ENCODE peak calls at places on chromosomes 12 and 14, in six cellular contexts. One of them, this sample, is unnamed.

GRCh38 chr12:22527999-22528398 is 16.3 kb downstream of the C2CD5 start:
- DNase-seq in breast epithelium: no peak
- DNase-seq in A549: no peak
- DNase-seq in transverse colon: no peak
- DNase-seq in IMR-90: peak
- DNase-seq in heart left ventricle: no peak
- DNase-seq in this sample: no peak

GRCh38 chr12:19759229-19759628 is 319.9 kb downstream of the AEBP2 start:
- DNase-seq in heart left ventricle: no peak
- DNase-seq in breast epithelium: no peak
- DNase-seq in IMR-90: peak
- DNase-seq in A549: no peak
- DNase-seq in transverse colon: no peak
- DNase-seq in this sample: no peak

GRCh38 chr14:67944605-67945004 is 125.0 kb downstream of the RAD51B start:
- DNase-seq in IMR-90: no peak
- DNase-seq in heart left ventricle: no peak
- DNase-seq in transverse colon: no peak
- DNase-seq in A549: no peak
- DNase-seq in breast epithelium: no peak
- DNase-seq in this sample: no peak

GRCh38 chr14:105474478-105475268 is at the start of gene CRIP2:
- DNase-seq in transverse colon: no peak
- DNase-seq in A549: peak
- DNase-seq in heart left ventricle: no peak
- DNase-seq in IMR-90: peak
- DNase-seq in breast epithelium: no peak
- DNase-seq in this sample: no peak

GRCh38 chr12:65609359-65609771 is 214.9 kb upstream of the HMGA2 start:
- DNase-seq in heart left ventricle: no peak
- DNase-seq in IMR-90: peak
- DNase-seq in A549: no peak
- DNase-seq in breast epithelium: no peak
- DNase-seq in transverse colon: no peak
- DNase-seq in this sample: no peak

GRCh38 chr12:43737646-43738045 is 20.9 kb downstream of the PUS7L start:
- DNase-seq in heart left ventricle: no peak
- DNase-seq in transverse colon: no peak
- DNase-seq in IMR-90: peak
- DNase-seq in A549: no peak
- DNase-seq in breast epithelium: no peak
- DNase-seq in this sample: no peak

GRCh38 chr12:6941786-6942185 is 1.8 kb upstream of the RNU7-1 start:
- DNase-seq in A549: no peak
- DNase-seq in transverse colon: no peak
- DNase-seq in IMR-90: no peak
- DNase-seq in heart left ventricle: peak
- DNase-seq in breast epithelium: no peak
- DNase-seq in this sample: no peak

GRCh38 chr12:120497524-120498150 is 1.7 kb downstream of the DYNLL1 start:
- DNase-seq in heart left ventricle: no peak
- DNase-seq in transverse colon: no peak
- DNase-seq in IMR-90: peak
- DNase-seq in breast epithelium: peak
- DNase-seq in A549: no peak
- DNase-seq in this sample: no peak

GRCh38 chr14:50366115-50366514 is 30.6 kb downstream of the CDKL1 start:
- DNase-seq in A549: no peak
- DNase-seq in IMR-90: peak
- DNase-seq in transverse colon: peak
- DNase-seq in breast epithelium: no peak
- DNase-seq in heart left ventricle: no peak
- DNase-seq in this sample: no peak

GRCh38 chr12:128387811-128388422 is 120.9 kb downstream of the TMEM132C start:
- DNase-seq in breast epithelium: no peak
- DNase-seq in transverse colon: peak
- DNase-seq in A549: peak
- DNase-seq in IMR-90: no peak
- DNase-seq in heart left ventricle: no peak
- DNase-seq in this sample: peak

GRCh38 chr14:87916103-87916885 is 76.7 kb downstream of the GALC start:
- DNase-seq in IMR-90: no peak
- DNase-seq in breast epithelium: no peak
- DNase-seq in A549: no peak
- DNase-seq in transverse colon: no peak
- DNase-seq in heart left ventricle: peak
- DNase-seq in this sample: no peak

GRCh38 chr14:104392396-104393198 is 187.0 kb upstream of the C14orf180 start:
- DNase-seq in transverse colon: no peak
- DNase-seq in A549: no peak
- DNase-seq in IMR-90: no peak
- DNase-seq in heart left ventricle: peak
- DNase-seq in breast epithelium: peak
- DNase-seq in this sample: no peak

GRCh38 chr14:75928587-75929230 is 53.1 kb downstream of the TGFB3 start:
- DNase-seq in heart left ventricle: no peak
- DNase-seq in IMR-90: peak
- DNase-seq in breast epithelium: no peak
- DNase-seq in transverse colon: no peak
- DNase-seq in A549: no peak
- DNase-seq in this sample: no peak

GRCh38 chr14:63492391-63492790 is 50.8 kb downstream of the PPP2R5E start:
- DNase-seq in A549: no peak
- DNase-seq in transverse colon: no peak
- DNase-seq in IMR-90: peak
- DNase-seq in heart left ventricle: no peak
- DNase-seq in breast epithelium: no peak
- DNase-seq in this sample: no peak

GRCh38 chr12:66014818-66015217 is 115.7 kb downstream of the LLPH start:
- DNase-seq in transverse colon: no peak
- DNase-seq in heart left ventricle: no peak
- DNase-seq in A549: no peak
- DNase-seq in IMR-90: peak
- DNase-seq in breast epithelium: no peak
- DNase-seq in this sample: no peak

GRCh38 chr12:89890191-89890590 is 181.6 kb upstream of the ATP2B1 start:
- DNase-seq in IMR-90: no peak
- DNase-seq in A549: no peak
- DNase-seq in heart left ventricle: no peak
- DNase-seq in transverse colon: no peak
- DNase-seq in breast epithelium: no peak
- DNase-seq in this sample: no peak

GRCh38 chr12:93847517-93848452 is 170.6 kb downstream of the CRADD start:
- DNase-seq in breast epithelium: no peak
- DNase-seq in heart left ventricle: no peak
- DNase-seq in A549: no peak
- DNase-seq in transverse colon: no peak
- DNase-seq in IMR-90: no peak
- DNase-seq in this sample: peak

GRCh38 chr12:12954361-12954760 is 2.4 kb upstream of the GPRC5D start:
- DNase-seq in IMR-90: peak
- DNase-seq in transverse colon: no peak
- DNase-seq in breast epithelium: no peak
- DNase-seq in heart left ventricle: no peak
- DNase-seq in A549: no peak
- DNase-seq in this sample: no peak

GRCh38 chr14:25048170-25049126 is 1.5 kb downstream of the STXBP6 start:
- DNase-seq in transverse colon: peak
- DNase-seq in A549: no peak
- DNase-seq in breast epithelium: no peak
- DNase-seq in heart left ventricle: peak
- DNase-seq in IMR-90: peak
- DNase-seq in this sample: no peak

GRCh38 chr12:23756416-23756815 is 193.1 kb downstream of the SOX5 start:
- DNase-seq in transverse colon: no peak
- DNase-seq in IMR-90: no peak
- DNase-seq in breast epithelium: no peak
- DNase-seq in heart left ventricle: no peak
- DNase-seq in A549: no peak
- DNase-seq in this sample: no peak

GRCh38 chr14:106657460-106657859 is 1131.1 kb downstream of the TMEM121 start:
- DNase-seq in IMR-90: no peak
- DNase-seq in heart left ventricle: no peak
- DNase-seq in A549: no peak
- DNase-seq in transverse colon: peak
- DNase-seq in breast epithelium: no peak
- DNase-seq in this sample: peak

GRCh38 chr12:25958254-25959068 is at the start of gene RASSF8:
- DNase-seq in A549: peak
- DNase-seq in heart left ventricle: peak
- DNase-seq in breast epithelium: peak
- DNase-seq in IMR-90: peak
- DNase-seq in transverse colon: peak
- DNase-seq in this sample: peak

GRCh38 chr12:96986883-96987523 is 79.9 kb downstream of the NEDD1 start:
- DNase-seq in breast epithelium: no peak
- DNase-seq in heart left ventricle: no peak
- DNase-seq in A549: peak
- DNase-seq in IMR-90: peak
- DNase-seq in transverse colon: no peak
- DNase-seq in this sample: peak

GRCh38 chr14:68757618-68758081 is 35.2 kb downstream of the ZFP36L1 start:
- DNase-seq in A549: no peak
- DNase-seq in breast epithelium: no peak
- DNase-seq in transverse colon: no peak
- DNase-seq in heart left ventricle: no peak
- DNase-seq in IMR-90: peak
- DNase-seq in this sample: peak

GRCh38 chr12:93370947-93371346 is 6.8 kb upstream of the NUDT4 start:
- DNase-seq in transverse colon: no peak
- DNase-seq in IMR-90: no peak
- DNase-seq in breast epithelium: no peak
- DNase-seq in heart left ventricle: no peak
- DNase-seq in A549: no peak
- DNase-seq in this sample: no peak

DNA sequence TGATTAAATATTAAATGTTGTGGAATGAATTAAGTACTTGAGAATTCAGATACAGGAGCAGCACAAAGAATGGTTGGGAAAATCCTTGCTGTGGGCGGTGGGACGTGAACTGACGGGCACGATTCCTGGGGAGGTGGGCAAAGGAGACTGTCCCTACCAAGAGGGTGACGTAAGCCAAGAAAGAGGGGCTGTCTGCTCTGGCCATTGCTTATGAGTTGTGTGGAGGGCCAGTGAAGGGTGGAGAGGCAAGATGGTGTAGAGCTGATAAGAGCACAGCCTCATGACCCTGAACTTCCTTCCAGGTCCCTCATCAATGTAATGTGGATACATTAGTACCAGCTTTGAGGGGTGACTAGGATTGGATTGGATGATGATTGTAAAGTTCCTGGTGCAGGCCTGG is 50.2 kb downstream of the WDR20 start:
- DNase-seq in A549: no peak
- DNase-seq in breast epithelium: no peak
- DNase-seq in heart left ventricle: no peak
- DNase-seq in IMR-90: no peak
- DNase-seq in transverse colon: no peak
- DNase-seq in this sample: no peak
- TF ChIP-seq CTCF in A549: no peak
- TF ChIP-seq CTCF in breast epithelium: no peak
- TF ChIP-seq CTCF in heart left ventricle: no peak
- TF ChIP-seq CTCF in IMR-90: no peak
- TF ChIP-seq CTCF in transverse colon: no peak
- TF ChIP-seq CTCF in this sample: no peak

GRCh38 chr12:16006752-16007151 is 95.6 kb downstream of the DERA start:
- DNase-seq in A549: no peak
- DNase-seq in transverse colon: no peak
- DNase-seq in heart left ventricle: no peak
- DNase-seq in IMR-90: no peak
- DNase-seq in breast epithelium: no peak
- DNase-seq in this sample: no peak

GRCh38 chr12:16012086-16012485 is 101.0 kb downstream of the DERA start:
- DNase-seq in heart left ventricle: peak
- DNase-seq in breast epithelium: no peak
- DNase-seq in IMR-90: peak
- DNase-seq in A549: no peak
- DNase-seq in transverse colon: no peak
- DNase-seq in this sample: no peak

GRCh38 chr12:16003460-16003859 is 92.3 kb downstream of the DERA start:
- DNase-seq in A549: no peak
- DNase-seq in IMR-90: no peak
- DNase-seq in heart left ventricle: no peak
- DNase-seq in breast epithelium: no peak
- DNase-seq in transverse colon: no peak
- DNase-seq in this sample: no peak

GRCh38 chr12:16008442-16008841 is 97.3 kb downstream of the DERA start:
- DNase-seq in breast epithelium: no peak
- DNase-seq in IMR-90: peak
- DNase-seq in transverse colon: no peak
- DNase-seq in heart left ventricle: no peak
- DNase-seq in A549: no peak
- DNase-seq in this sample: peak
- H3K4me3 ChIP-seq in breast epithelium: no peak
- H3K4me3 ChIP-seq in IMR-90: no peak
- H3K4me3 ChIP-seq in transverse colon: no peak
- H3K4me3 ChIP-seq in heart left ventricle: no peak
- H3K4me3 ChIP-seq in A549: no peak
- H3K4me3 ChIP-seq in this sample: no peak

GRCh38 chr14:95523818-95524448 is 7.5 kb upstream of the SYNE3 start:
- DNase-seq in transverse colon: peak
- DNase-seq in heart left ventricle: no peak
- DNase-seq in breast epithelium: no peak
- DNase-seq in A549: no peak
- DNase-seq in IMR-90: peak
- DNase-seq in this sample: peak

GRCh38 chr14:95522556-95522955 is 6.1 kb upstream of the SYNE3 start:
- DNase-seq in IMR-90: no peak
- DNase-seq in breast epithelium: no peak
- DNase-seq in heart left ventricle: no peak
- DNase-seq in transverse colon: no peak
- DNase-seq in A549: no peak
- DNase-seq in this sample: peak

GRCh38 chr14:95522116-95522515 is 5.7 kb upstream of the SYNE3 start:
- DNase-seq in heart left ventricle: no peak
- DNase-seq in transverse colon: no peak
- DNase-seq in breast epithelium: no peak
- DNase-seq in IMR-90: no peak
- DNase-seq in A549: no peak
- DNase-seq in this sample: no peak

GRCh38 chr14:95524706-95525512 is 8.5 kb upstream of the SYNE3 start:
- DNase-seq in A549: no peak
- DNase-seq in breast epithelium: no peak
- DNase-seq in transverse colon: no peak
- DNase-seq in IMR-90: peak
- DNase-seq in heart left ventricle: no peak
- DNase-seq in this sample: peak

GRCh38 chr14:95523051-95523817 is 6.8 kb upstream of the SYNE3 start:
- DNase-seq in heart left ventricle: no peak
- DNase-seq in IMR-90: peak
- DNase-seq in A549: no peak
- DNase-seq in breast epithelium: no peak
- DNase-seq in transverse colon: no peak
- DNase-seq in this sample: peak
- TF ChIP-seq POLR2A in heart left ventricle: no peak
- TF ChIP-seq POLR2A in IMR-90: peak
- TF ChIP-seq POLR2A in A549: no peak
- TF ChIP-seq POLR2A in breast epithelium: no peak
- TF ChIP-seq POLR2A in transverse colon: no peak
- TF ChIP-seq POLR2A in this sample: no peak

GRCh38 chr12:108175310-108175709 is 46.2 kb downstream of the WSCD2 start:
- DNase-seq in transverse colon: no peak
- DNase-seq in breast epithelium: no peak
- DNase-seq in IMR-90: no peak
- DNase-seq in A549: no peak
- DNase-seq in heart left ventricle: no peak
- DNase-seq in this sample: peak
- TF ChIP-seq CTCF in transverse colon: no peak
- TF ChIP-seq CTCF in breast epithelium: no peak
- TF ChIP-seq CTCF in IMR-90: no peak
- TF ChIP-seq CTCF in A549: no peak
- TF ChIP-seq CTCF in heart left ventricle: no peak
- TF ChIP-seq CTCF in this sample: no peak

GRCh38 chr12:74490390-74491064 is 47.1 kb upstream of the ATXN7L3B start:
- DNase-seq in A549: no peak
- DNase-seq in heart left ventricle: no peak
- DNase-seq in breast epithelium: no peak
- DNase-seq in transverse colon: no peak
- DNase-seq in IMR-90: no peak
- DNase-seq in this sample: peak
- H3K4me3 ChIP-seq in A549: no peak
- H3K4me3 ChIP-seq in heart left ventricle: no peak
- H3K4me3 ChIP-seq in breast epithelium: no peak
- H3K4me3 ChIP-seq in transverse colon: no peak
- H3K4me3 ChIP-seq in IMR-90: no peak
- H3K4me3 ChIP-seq in this sample: no peak